ENCODE peak calls at places on chromosomes 6 and 20, in six cellular contexts. F is uterus, W is NCI-H2029 treated with DMSO at 0.1 percent for 48 hours, K is NCI-H2081, G is PC-9, Q is iPS-NIHi11. E is an unnamed sample.

GRCh38 chr20:64038252-64038578 is 2.2 kb downstream of the C20orf204 start:
- DNase-seq in F (no peak), W (no peak), K (no peak), G (no peak), Q (peak), E (no peak)

GRCh38 chr20:12891643-12892042 is 117.1 kb upstream of the SPTLC3 start:
- DNase-seq in F (no peak), W (no peak), K (no peak), G (no peak), Q (no peak), E (no peak)

GRCh38 chr6:17865798-17866725 is 121.4 kb downstream of the KIF13A start:
- DNase-seq in F (peak), W (no peak), K (no peak), G (peak), Q (peak), E (peak)

GRCh38 chr6:166691199-166691598 is 64.1 kb upstream of the RPS6KA2 start:
- DNase-seq in F (peak), W (no peak), K (no peak), G (peak), Q (no peak), E (peak)

GRCh38 chr6:107116328-107116892 is 1.1 kb upstream of the BEND3 start:
- DNase-seq in F (no peak), W (no peak), K (peak), G (no peak), Q (peak), E (no peak)

GRCh38 chr20:52303281-52303950 is 111.8 kb upstream of the ZFP64 start:
- DNase-seq in F (no peak), W (no peak), K (no peak), G (no peak), Q (no peak), E (no peak)

GRCh38 chr20:35077872-35078271 is 14.7 kb downstream of the TRPC4AP start:
- DNase-seq in F (no peak), W (no peak), K (no peak), G (no peak), Q (no peak), E (no peak)

GRCh38 chr6:136886110-136886509 is 36.0 kb upstream of the SLC35D3 start:
- DNase-seq in F (no peak), W (no peak), K (no peak), G (no peak), Q (no peak), E (no peak)

GRCh38 chr6:14001329-14002012 is 76.7 kb downstream of the RNF182 start:
- DNase-seq in F (peak), W (no peak), K (no peak), G (peak), Q (no peak), E (peak)

GRCh38 chr6:106192824-106193223 is 106.7 kb downstream of the PRDM1 start:
- DNase-seq in F (no peak), W (no peak), K (no peak), G (no peak), Q (no peak), E (peak)

GRCh38 chr20:25052255-25053206 is 5.4 kb downstream of the ACSS1 start:
- DNase-seq in F (peak), W (no peak), K (no peak), G (no peak), Q (no peak), E (peak)

GRCh38 chr6:68636710-68637470 is 1.8 kb downstream of the ADGRB3 start:
- DNase-seq in F (no peak), W (no peak), K (no peak), G (no peak), Q (no peak), E (no peak)

GRCh38 chr6:130613176-130613575 is 214.0 kb upstream of the SMLR1 start:
- DNase-seq in F (no peak), W (no peak), K (no peak), G (no peak), Q (no peak), E (no peak)

GRCh38 chr6:99324996-99325395 is 24.5 kb downstream of the FAXC start:
- DNase-seq in F (no peak), W (no peak), K (no peak), G (no peak), Q (no peak), E (no peak)

GRCh38 chr6:116073765-116074450 is 13.2 kb upstream of the FRK start:
- DNase-seq in F (no peak), W (no peak), K (no peak), G (no peak), Q (no peak), E (peak)

GRCh38 chr6:13589801-13590200 is 15.4 kb downstream of the SIRT5 start:
- DNase-seq in F (no peak), W (no peak), K (no peak), G (no peak), Q (no peak), E (no peak)

GRCh38 chr20:63309261-63310071 is 16.5 kb downstream of the COL20A1 start:
- DNase-seq in F (no peak), W (peak), K (no peak), G (peak), Q (peak), E (peak)

GRCh38 chr6:22248513-22249308 is 48.1 kb downstream of the PRL start:
- DNase-seq in F (no peak), W (no peak), K (no peak), G (no peak), Q (no peak), E (peak)

GRCh38 chr6:142242269-142242668 is 59.5 kb upstream of the ADGRG6 start:
- DNase-seq in F (no peak), W (no peak), K (no peak), G (no peak), Q (no peak), E (no peak)

GRCh38 chr6:134240664-134241431 is 77.1 kb downstream of the SGK1 start:
- DNase-seq in F (peak), W (no peak), K (no peak), G (peak), Q (no peak), E (no peak)

GRCh38 chr6:168042426-168043192 is 36.4 kb downstream of the FRMD1 start:
- DNase-seq in F (no peak), W (no peak), K (no peak), G (no peak), Q (no peak), E (no peak)

GRCh38 chr6:170132561-170132991 is 158.3 kb downstream of the DLL1 start:
- DNase-seq in F (no peak), W (no peak), K (no peak), G (no peak), Q (no peak), E (no peak)

GRCh38 chr6:4567141-4567540 is 209.1 kb upstream of the CDYL start:
- DNase-seq in F (no peak), W (no peak), K (no peak), G (no peak), Q (no peak), E (no peak)

GRCh38 chr6:42898891-42899361 is 16.9 kb upstream of the PTCRA start:
- DNase-seq in F (peak), W (peak), K (peak), G (peak), Q (peak), E (peak)

GRCh38 chr6:166438211-166438861 is 55.6 kb upstream of the MPC1 start:
- DNase-seq in F (no peak), W (no peak), K (no peak), G (no peak), Q (no peak), E (no peak)

GRCh38 chr6:85975957-85976356 is 333.3 kb upstream of the SYNCRIP start:
- DNase-seq in F (no peak), W (no peak), K (no peak), G (no peak), Q (no peak), E (no peak)

GRCh38 chr20:8812818-8813217 is 256.1 kb upstream of the PLCB4 start:
- DNase-seq in F (peak), W (peak), K (peak), G (no peak), Q (no peak), E (no peak)

GRCh38 chr20:54355631-54356280 is 119.6 kb upstream of the DOK5 start:
- DNase-seq in F (no peak), W (no peak), K (no peak), G (no peak), Q (no peak), E (no peak)

GRCh38 chr20:23449400-23449799 is 3.3 kb downstream of the CST11 start:
- DNase-seq in F (no peak), W (no peak), K (no peak), G (no peak), Q (no peak), E (no peak)

GRCh38 chr20:4090756-4091331 is 75.5 kb upstream of the RNF24 start:
- DNase-seq in F (no peak), W (no peak), K (no peak), G (no peak), Q (no peak), E (peak)

GRCh38 chr6:30557683-30557981 is 537 bp downstream of the PRR3 start:
- DNase-seq in F (no peak), W (peak), K (no peak), G (no peak), Q (no peak), E (no peak)

GRCh38 chr6:17601389-17601703 is 1.2 kb downstream of the FAM8A1 start:
- DNase-seq in F (no peak), W (no peak), K (no peak), G (no peak), Q (no peak), E (no peak)

E was measured in A172.